ENCODE peak calls at places on chromosomes 2 and 18, in seven cellular contexts. One of them, this sample, is unnamed.

GRCh38 chr18:10213526-10213925 is 240.9 kb upstream of the APCDD1 start:
- DNase-seq in AG04450: no peak
- DNase-seq in H1: no peak
- DNase-seq in heart left ventricle: no peak
- DNase-seq in CD8-positive, alpha-beta T cell: no peak
- DNase-seq in lower lobe of right lung: no peak
- DNase-seq in breast epithelium: no peak
- DNase-seq in this sample: no peak

GRCh38 chr18:2310824-2311349 is 260.4 kb downstream of the METTL4 start:
- DNase-seq in AG04450: no peak
- DNase-seq in H1: no peak
- DNase-seq in heart left ventricle: no peak
- DNase-seq in CD8-positive, alpha-beta T cell: no peak
- DNase-seq in lower lobe of right lung: no peak
- DNase-seq in breast epithelium: no peak
- DNase-seq in this sample: no peak

GRCh38 chr2:127560929-127561275 is 25.4 kb downstream of the MYO7B start:
- DNase-seq in AG04450: no peak
- DNase-seq in H1: no peak
- DNase-seq in heart left ventricle: no peak
- DNase-seq in CD8-positive, alpha-beta T cell: no peak
- DNase-seq in lower lobe of right lung: no peak
- DNase-seq in breast epithelium: no peak
- DNase-seq in this sample: no peak

GRCh38 chr18:10298346-10298745 is 156.1 kb upstream of the APCDD1 start:
- DNase-seq in AG04450: no peak
- DNase-seq in H1: no peak
- DNase-seq in heart left ventricle: no peak
- DNase-seq in CD8-positive, alpha-beta T cell: no peak
- DNase-seq in lower lobe of right lung: no peak
- DNase-seq in breast epithelium: no peak
- DNase-seq in this sample: no peak

GRCh38 chr2:39688181-39688580 is 22.5 kb downstream of the TMEM178A start:
- DNase-seq in AG04450: no peak
- DNase-seq in H1: no peak
- DNase-seq in heart left ventricle: no peak
- DNase-seq in CD8-positive, alpha-beta T cell: no peak
- DNase-seq in lower lobe of right lung: no peak
- DNase-seq in breast epithelium: no peak
- DNase-seq in this sample: no peak

GRCh38 chr2:80354858-80355257 is 50.3 kb upstream of the LRRTM1 start:
- DNase-seq in AG04450: no peak
- DNase-seq in H1: no peak
- DNase-seq in heart left ventricle: no peak
- DNase-seq in CD8-positive, alpha-beta T cell: no peak
- DNase-seq in lower lobe of right lung: no peak
- DNase-seq in breast epithelium: no peak
- DNase-seq in this sample: no peak

GRCh38 chr2:112480540-112481049 is 1.4 kb upstream of the TTL start:
- DNase-seq in AG04450: no peak
- DNase-seq in H1: no peak
- DNase-seq in heart left ventricle: no peak
- DNase-seq in CD8-positive, alpha-beta T cell: no peak
- DNase-seq in lower lobe of right lung: no peak
- DNase-seq in breast epithelium: no peak
- DNase-seq in this sample: no peak

GRCh38 chr2:179051250-179051649 is 1.3 kb upstream of the CCDC141 start:
- DNase-seq in AG04450: no peak
- DNase-seq in H1: no peak
- DNase-seq in heart left ventricle: no peak
- DNase-seq in CD8-positive, alpha-beta T cell: no peak
- DNase-seq in lower lobe of right lung: no peak
- DNase-seq in breast epithelium: no peak
- DNase-seq in this sample: no peak

GRCh38 chr2:8496079-8496478 is 185.8 kb upstream of the ID2 start:
- DNase-seq in AG04450: no peak
- DNase-seq in H1: no peak
- DNase-seq in heart left ventricle: peak; percentile 48
- DNase-seq in CD8-positive, alpha-beta T cell: no peak
- DNase-seq in lower lobe of right lung: no peak
- DNase-seq in breast epithelium: no peak
- DNase-seq in this sample: no peak

GRCh38 chr2:232693344-232693743 is 3.8 kb upstream of the GIGYF2 start:
- DNase-seq in AG04450: no peak
- DNase-seq in H1: no peak
- DNase-seq in heart left ventricle: no peak
- DNase-seq in CD8-positive, alpha-beta T cell: no peak
- DNase-seq in lower lobe of right lung: no peak
- DNase-seq in breast epithelium: peak; percentile 10
- DNase-seq in this sample: no peak

GRCh38 chr2:207073791-207074678 is 91.7 kb downstream of the KLF7 start:
- DNase-seq in AG04450: no peak
- DNase-seq in H1: no peak
- DNase-seq in heart left ventricle: no peak
- DNase-seq in CD8-positive, alpha-beta T cell: peak; percentile 19
- DNase-seq in lower lobe of right lung: no peak
- DNase-seq in breast epithelium: no peak
- DNase-seq in this sample: no peak

GRCh38 chr2:33620-34019 is 12.7 kb downstream of the FAM110C start:
- DNase-seq in AG04450: no peak
- DNase-seq in H1: no peak
- DNase-seq in heart left ventricle: no peak
- DNase-seq in CD8-positive, alpha-beta T cell: peak; percentile 55
- DNase-seq in lower lobe of right lung: no peak
- DNase-seq in breast epithelium: no peak
- DNase-seq in this sample: no peak

GRCh38 chr2:199907008-199907714 is 3.9 kb upstream of the C2orf69 start:
- DNase-seq in AG04450: no peak
- DNase-seq in H1: no peak
- DNase-seq in heart left ventricle: no peak
- DNase-seq in CD8-positive, alpha-beta T cell: no peak
- DNase-seq in lower lobe of right lung: no peak
- DNase-seq in breast epithelium: no peak
- DNase-seq in this sample: no peak

GRCh38 chr18:37711990-37712389 is 146.4 kb upstream of the CELF4 start:
- DNase-seq in AG04450: no peak
- DNase-seq in H1: no peak
- DNase-seq in heart left ventricle: no peak
- DNase-seq in CD8-positive, alpha-beta T cell: no peak
- DNase-seq in lower lobe of right lung: no peak
- DNase-seq in breast epithelium: no peak
- DNase-seq in this sample: no peak

GRCh38 chr2:129396980-129397599 is 582.4 kb upstream of the RAB6C start:
- DNase-seq in AG04450: no peak
- DNase-seq in H1: no peak
- DNase-seq in heart left ventricle: no peak
- DNase-seq in CD8-positive, alpha-beta T cell: no peak
- DNase-seq in lower lobe of right lung: no peak
- DNase-seq in breast epithelium: no peak
- DNase-seq in this sample: no peak

GRCh38 chr2:71207601-71208000 is 19.3 kb downstream of the PAIP2B start:
- DNase-seq in AG04450: no peak
- DNase-seq in H1: no peak
- DNase-seq in heart left ventricle: no peak
- DNase-seq in CD8-positive, alpha-beta T cell: no peak
- DNase-seq in lower lobe of right lung: no peak
- DNase-seq in breast epithelium: no peak
- DNase-seq in this sample: no peak

GRCh38 chr2:190838492-190838910 is 42.1 kb upstream of the GLS start:
- DNase-seq in AG04450: peak; percentile 59
- DNase-seq in H1: no peak
- DNase-seq in heart left ventricle: no peak
- DNase-seq in CD8-positive, alpha-beta T cell: no peak
- DNase-seq in lower lobe of right lung: no peak
- DNase-seq in breast epithelium: no peak
- DNase-seq in this sample: no peak

DNA sequence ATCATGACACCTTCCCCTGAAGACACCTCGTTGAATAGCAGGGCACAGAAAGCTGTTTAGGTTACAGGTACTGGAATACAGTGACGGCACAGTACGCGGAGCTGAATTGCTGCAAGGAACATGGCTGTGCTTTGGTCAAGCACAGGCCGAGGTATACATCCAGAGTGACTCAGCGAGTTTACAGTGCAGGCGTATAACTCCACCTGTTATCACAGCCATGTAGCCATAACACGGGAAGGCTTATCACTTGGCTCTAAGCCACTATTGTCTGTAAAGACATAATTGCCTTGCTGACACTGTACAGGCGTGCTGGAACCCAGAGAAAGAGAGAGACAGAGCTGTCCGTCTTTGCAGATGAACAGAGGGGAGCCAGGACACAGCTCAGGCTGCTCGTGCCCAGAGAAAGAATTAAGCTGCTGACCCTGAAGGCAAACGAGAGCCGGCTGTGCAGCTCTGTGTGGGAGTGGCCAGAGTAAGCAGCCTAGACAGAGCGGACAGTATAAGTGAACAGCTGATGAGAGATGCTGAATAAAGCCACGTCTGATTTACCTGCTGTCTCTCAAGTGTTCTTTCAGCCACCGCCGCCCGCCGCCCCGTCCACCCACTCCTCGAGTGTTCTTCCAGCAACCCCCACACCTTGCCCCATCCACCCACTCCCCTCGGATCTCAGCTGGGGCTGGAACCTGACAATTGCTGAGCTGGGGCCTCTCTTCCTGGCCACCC is 87.3 kb upstream of the PPP1CB start:
- DNase-seq in AG04450: no peak
- DNase-seq in H1: no peak
- DNase-seq in heart left ventricle: no peak
- DNase-seq in CD8-positive, alpha-beta T cell: no peak
- DNase-seq in lower lobe of right lung: no peak
- DNase-seq in breast epithelium: peak; percentile 63
- DNase-seq in this sample: no peak
- H3K27ac ChIP-seq in AG04450: peak overlapping the region; percentile 87
- H3K27ac ChIP-seq in H1: no peak overlapping the region
- H3K27ac ChIP-seq in heart left ventricle: peak overlapping the region; percentile 74
- H3K27ac ChIP-seq in CD8-positive, alpha-beta T cell: no peak overlapping the region
- H3K27ac ChIP-seq in lower lobe of right lung: peak overlapping the region; percentile 75
- H3K27ac ChIP-seq in breast epithelium: peak overlapping the region; percentile 83
- H3K27ac ChIP-seq in this sample: peak overlapping the region; percentile 93

GRCh38 chr2:172465417-172466334 is 38.3 kb downstream of the ITGA6 start:
- DNase-seq in AG04450: peak; percentile 72
- DNase-seq in H1: peak; percentile 73
- DNase-seq in heart left ventricle: peak; percentile 56
- DNase-seq in CD8-positive, alpha-beta T cell: peak; percentile 76
- DNase-seq in lower lobe of right lung: peak; percentile 54
- DNase-seq in breast epithelium: peak; percentile 75
- DNase-seq in this sample: no peak
- H3K4me3 ChIP-seq in AG04450: peak overlapping the region; percentile 44
- H3K4me3 ChIP-seq in H1: no peak overlapping the region
- H3K4me3 ChIP-seq in heart left ventricle: no peak overlapping the region
- H3K4me3 ChIP-seq in CD8-positive, alpha-beta T cell: no peak overlapping the region
- H3K4me3 ChIP-seq in lower lobe of right lung: peak overlapping the region; percentile 18
- H3K4me3 ChIP-seq in breast epithelium: no peak overlapping the region
- H3K4me3 ChIP-seq in this sample: peak overlapping the region; percentile 62

GRCh38 chr18:50377061-50377798 is 2.4 kb downstream of the SKA1 start:
- DNase-seq in AG04450: no peak
- DNase-seq in H1: no peak
- DNase-seq in heart left ventricle: no peak
- DNase-seq in CD8-positive, alpha-beta T cell: no peak
- DNase-seq in lower lobe of right lung: no peak
- DNase-seq in breast epithelium: no peak
- DNase-seq in this sample: no peak

GRCh38 chr18:50373531-50373930 is 1.3 kb upstream of the SKA1 start:
- DNase-seq in AG04450: no peak
- DNase-seq in H1: no peak
- DNase-seq in heart left ventricle: no peak
- DNase-seq in CD8-positive, alpha-beta T cell: no peak
- DNase-seq in lower lobe of right lung: no peak
- DNase-seq in breast epithelium: no peak
- DNase-seq in this sample: no peak

GRCh38 chr18:50372743-50373142 is 2.1 kb upstream of the SKA1 start:
- DNase-seq in AG04450: no peak
- DNase-seq in H1: no peak
- DNase-seq in heart left ventricle: no peak
- DNase-seq in CD8-positive, alpha-beta T cell: no peak
- DNase-seq in lower lobe of right lung: no peak
- DNase-seq in breast epithelium: no peak
- DNase-seq in this sample: no peak

GRCh38 chr18:50374753-50375391 is at the start of gene SKA1:
- DNase-seq in AG04450: peak; percentile 79
- DNase-seq in H1: peak; percentile 94
- DNase-seq in heart left ventricle: peak; percentile 92
- DNase-seq in CD8-positive, alpha-beta T cell: peak; percentile 92
- DNase-seq in lower lobe of right lung: peak; percentile 94
- DNase-seq in breast epithelium: peak; percentile 87
- DNase-seq in this sample: peak; percentile 93

GRCh38 chr18:50374170-50374752 is 585 bp upstream of the SKA1 start:
- DNase-seq in AG04450: no peak
- DNase-seq in H1: no peak
- DNase-seq in heart left ventricle: no peak
- DNase-seq in CD8-positive, alpha-beta T cell: no peak
- DNase-seq in lower lobe of right lung: no peak
- DNase-seq in breast epithelium: no peak
- DNase-seq in this sample: no peak
- TF ChIP-seq CTCF in AG04450: no peak
- TF ChIP-seq CTCF in H1: no peak
- TF ChIP-seq CTCF in heart left ventricle: no peak
- TF ChIP-seq CTCF in CD8-positive, alpha-beta T cell: no peak
- TF ChIP-seq CTCF in lower lobe of right lung: no peak
- TF ChIP-seq CTCF in breast epithelium: no peak
- TF ChIP-seq CTCF in this sample: no peak

GRCh38 chr18:68725341-68725740 is 10.4 kb upstream of the TMX3 start:
- DNase-seq in AG04450: no peak
- DNase-seq in H1: no peak
- DNase-seq in heart left ventricle: no peak
- DNase-seq in CD8-positive, alpha-beta T cell: no peak
- DNase-seq in lower lobe of right lung: no peak
- DNase-seq in breast epithelium: no peak
- DNase-seq in this sample: no peak

GRCh38 chr18:68723539-68723938 is 8.6 kb upstream of the TMX3 start:
- DNase-seq in AG04450: no peak
- DNase-seq in H1: no peak
- DNase-seq in heart left ventricle: no peak
- DNase-seq in CD8-positive, alpha-beta T cell: no peak
- DNase-seq in lower lobe of right lung: no peak
- DNase-seq in breast epithelium: no peak
- DNase-seq in this sample: no peak

GRCh38 chr18:68733693-68734092 is 18.8 kb upstream of the TMX3 start:
- DNase-seq in AG04450: no peak
- DNase-seq in H1: no peak
- DNase-seq in heart left ventricle: no peak
- DNase-seq in CD8-positive, alpha-beta T cell: no peak
- DNase-seq in lower lobe of right lung: no peak
- DNase-seq in breast epithelium: no peak
- DNase-seq in this sample: no peak

GRCh38 chr18:68724021-68724420 is 9.1 kb upstream of the TMX3 start:
- DNase-seq in AG04450: no peak
- DNase-seq in H1: no peak
- DNase-seq in heart left ventricle: no peak
- DNase-seq in CD8-positive, alpha-beta T cell: no peak
- DNase-seq in lower lobe of right lung: no peak
- DNase-seq in breast epithelium: no peak
- DNase-seq in this sample: no peak

DNA sequence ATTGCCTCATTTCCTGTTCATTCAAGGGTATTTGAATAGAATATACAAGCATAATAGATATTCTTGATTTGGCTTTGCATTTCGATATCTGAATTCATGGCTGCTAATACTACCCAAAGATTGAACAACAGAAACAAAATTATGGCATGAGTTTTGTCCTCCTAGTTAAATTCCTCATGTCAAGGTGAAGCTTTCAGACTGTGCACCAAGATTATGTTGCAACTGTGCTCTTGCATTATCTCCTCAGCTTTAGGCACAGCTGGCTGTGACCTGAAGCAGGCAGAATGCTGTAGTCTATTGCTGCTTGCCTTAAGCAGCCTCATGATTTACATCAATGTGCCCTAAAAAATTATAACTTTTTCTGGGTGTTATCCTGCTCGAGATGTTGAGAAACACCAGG is 13.4 kb upstream of the TMX3 start:
- DNase-seq in AG04450: no peak
- DNase-seq in H1: no peak
- DNase-seq in heart left ventricle: no peak
- DNase-seq in CD8-positive, alpha-beta T cell: no peak
- DNase-seq in lower lobe of right lung: no peak
- DNase-seq in breast epithelium: no peak
- DNase-seq in this sample: no peak
- H3K27ac ChIP-seq in AG04450: no peak overlapping the region
- H3K27ac ChIP-seq in H1: no peak overlapping the region
- H3K27ac ChIP-seq in heart left ventricle: no peak overlapping the region
- H3K27ac ChIP-seq in CD8-positive, alpha-beta T cell: no peak overlapping the region
- H3K27ac ChIP-seq in lower lobe of right lung: no peak overlapping the region
- H3K27ac ChIP-seq in breast epithelium: no peak overlapping the region
- H3K27ac ChIP-seq in this sample: no peak overlapping the region